ENCODE peak calls at places on chromosomes 4 and X, in four cellular contexts. K is HepG2, Q is K562, N is HCT116. T is an unnamed sample.

GRCh38 chr4:125689839-125690238 is 375.1 kb downstream of the FAT4 start:
- DNase-seq in N (no peak), Q (no peak), K (no peak), T (no peak)

GRCh38 chr4:25030283-25031076 is at the start of gene LGI2:
- DNase-seq in K (no peak), Q (peak; percentile 30), N (no peak), T (peak; percentile 79)

GRCh38 chrX:129755779-129756650 is 17.2 kb downstream of the XPNPEP2 start:
- DNase-seq in K (no peak), Q (peak; percentile 17), N (no peak), T (no peak)

GRCh38 chrX:119757979-119758681 is at the start of gene SOWAHD:
- DNase-seq in K (peak; percentile 50), Q (peak; percentile 60), N (no peak), T (peak; percentile 63)

GRCh38 chrX:12411831-12412230 is 273.6 kb downstream of the FRMPD4 start:
- DNase-seq in N (no peak), K (no peak), Q (no peak), T (no peak)

GRCh38 chrX:118271770-118272169 is 74.1 kb upstream of the WDR44 start:
- DNase-seq in N (no peak), Q (no peak), K (no peak), T (peak; percentile 40)

GRCh38 chr4:112222219-112222955 is 9.2 kb upstream of the AP1AR start:
- DNase-seq in K (no peak), N (no peak), Q (no peak), T (no peak)

GRCh38 chr4:40998680-40999358 is 215.5 kb downstream of the APBB2 start:
- DNase-seq in K (no peak), N (peak; percentile 69), Q (no peak), T (no peak)

GRCh38 chr4:154908168-154908567 is 127.1 kb downstream of the RBM46 start:
- DNase-seq in K (no peak), Q (no peak), N (no peak), T (no peak)

DNA sequence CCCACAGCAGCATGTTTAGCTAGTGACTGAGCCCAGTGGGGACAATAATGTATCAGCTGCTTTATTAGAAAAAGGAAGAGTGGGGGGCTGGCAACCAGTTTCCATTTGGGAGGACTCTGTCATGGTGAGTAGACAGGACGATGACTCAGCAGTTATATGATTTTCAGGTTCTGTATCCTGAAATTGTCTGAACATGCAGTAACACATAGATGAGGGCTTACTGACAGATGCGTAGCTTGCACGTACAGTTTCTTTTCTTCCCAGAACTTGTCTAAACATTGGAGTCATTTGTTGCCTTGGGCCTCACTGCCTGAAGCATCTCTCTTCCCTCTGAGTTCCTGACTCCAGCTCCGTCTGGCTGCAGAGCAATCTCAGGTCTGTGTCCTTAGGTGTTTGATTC is 1415.6 kb upstream of the TENM3 start:
- DNase-seq in N (no peak), Q (no peak), K (no peak), T (no peak)
- TF ChIP-seq ELF1 in N (no peak), Q (no peak), K (no peak), T (no peak)

GRCh38 chr4:180057198-180057821 is 2185.9 kb upstream of the TENM3 start:
- DNase-seq in Q (no peak), K (no peak), N (no peak), T (peak; percentile 18)

GRCh38 chr4:180058731-180059215 is 2184.4 kb upstream of the TENM3 start:
- DNase-seq in N (no peak), K (no peak), Q (no peak), T (peak; percentile 63)

GRCh38 chr4:180060159-180060889 is 2182.9 kb upstream of the TENM3 start:
- DNase-seq in Q (no peak), K (no peak), N (no peak), T (peak; percentile 11)

GRCh38 chr4:180059216-180059881 is 2183.9 kb upstream of the TENM3 start:
- DNase-seq in K (no peak), N (no peak), Q (no peak), T (peak; percentile 31)

DNA sequence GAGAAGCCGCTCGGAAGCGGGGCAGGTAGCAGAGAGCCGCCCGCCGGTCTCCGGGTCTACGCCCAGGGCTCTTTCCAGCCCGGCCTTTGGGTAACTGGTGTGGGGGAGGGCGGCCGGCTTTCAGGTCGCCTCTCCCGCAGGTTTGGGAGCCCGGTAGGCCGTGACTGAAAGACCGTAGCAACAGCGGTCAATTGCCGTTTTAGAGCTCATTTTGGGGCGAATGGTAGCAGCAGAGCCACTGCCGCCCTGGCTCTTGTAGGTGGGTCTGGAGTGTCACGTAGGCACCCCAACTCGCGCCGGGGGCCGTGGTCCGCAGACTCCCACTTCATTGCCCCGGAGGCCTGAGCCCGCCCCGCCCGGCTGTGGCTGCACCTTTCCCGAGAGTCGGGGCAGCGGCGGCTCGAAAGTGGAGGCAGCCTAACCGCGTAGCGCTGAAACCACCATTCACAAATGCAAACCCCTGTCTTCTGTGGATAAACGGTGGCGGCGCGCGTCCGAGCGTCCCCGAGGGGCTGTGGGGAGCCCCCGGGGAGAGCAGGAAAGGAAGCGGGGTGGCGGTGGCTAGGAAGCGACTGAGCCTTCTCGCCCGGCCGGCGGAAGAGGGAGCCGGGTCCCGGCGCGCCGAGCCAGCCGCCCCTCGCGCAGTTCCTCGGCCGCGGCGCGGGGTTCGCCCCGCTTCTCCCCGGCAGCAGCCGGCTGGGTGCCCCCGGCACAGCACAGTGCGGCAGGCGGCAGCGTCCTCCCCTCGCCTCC is 2185.1 kb upstream of the TENM3 start:
- DNase-seq in K (no peak), Q (no peak), N (no peak), T (peak; percentile 53)
- TF ChIP-seq ELF1 in K (no peak), Q (no peak), N (no peak), T (no peak)

GRCh38 chr4:72136429-72136828 is 104.6 kb downstream of the NPFFR2 start:
- DNase-seq in K (no peak), N (no peak), Q (no peak), T (no peak)
- TF ChIP-seq ELF1 in K (no peak), N (no peak), Q (no peak), T (no peak)

DNA sequence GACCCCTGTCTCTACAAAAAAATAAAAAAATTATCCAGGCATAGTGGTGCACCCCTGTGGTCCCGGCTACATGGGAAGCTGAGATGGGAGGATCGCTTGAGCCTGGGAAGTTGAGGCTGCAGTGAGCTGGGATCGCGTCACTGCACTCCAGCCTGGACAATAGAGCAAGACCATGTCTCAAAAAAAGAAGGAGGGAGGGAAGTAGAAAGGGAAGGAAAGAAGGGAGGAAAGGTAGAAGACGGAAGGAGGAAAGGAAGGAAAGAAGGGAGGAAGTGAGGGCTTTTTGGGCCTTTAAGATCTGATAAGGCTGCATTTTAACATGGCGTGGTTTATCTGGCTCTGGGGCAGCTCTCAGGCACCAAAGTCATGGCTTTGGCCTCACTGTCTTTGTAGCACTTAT is 10.4 kb downstream of the PDK3 start:
- DNase-seq in N (no peak), K (no peak), Q (no peak), T (no peak)
- TF ChIP-seq ELF1 in N (no peak), K (no peak), Q (no peak), T (no peak)

T was measured in SK-N-SH.